ENCODE peak calls at places on chromosomes 12 and 14, in four cellular contexts. A is AG10803; D is K562; N is stimulated activated CD8-positive, alpha-beta memory T cell treated with anti-CD3 and anti-CD28 coated beads, Interleukin-4, amount 100 ng/mL, for 1 hour. Y is an unnamed sample.

GRCh38 chr12:27142102-27142721 is 59.8 kb upstream of the C12orf71 start:
- DNase-seq in N (no peak), D (peak), A (peak), Y (peak)

GRCh38 chr12:32920506-32921085 is 24.0 kb upstream of the PKP2 start:
- DNase-seq in A (no peak), D (no peak), N (no peak), Y (no peak)

GRCh38 chr12:57236925-57237652 is 7.6 kb downstream of the SHMT2 start:
- DNase-seq in A (peak), D (no peak), N (no peak), Y (no peak)

GRCh38 chr14:101254805-101255764 is 306.2 kb upstream of the DIO3 start:
- DNase-seq in D (no peak), N (no peak), A (no peak), Y (no peak)

GRCh38 chr12:111295176-111295575 is 73.7 kb downstream of the PHETA1 start:
- DNase-seq in A (no peak), D (no peak), N (no peak), Y (no peak)

GRCh38 chr12:46459111-46459510 is 86.5 kb upstream of the SLC38A2 start:
- DNase-seq in D (no peak), N (no peak), A (peak), Y (no peak)

GRCh38 chr14:51269634-51270033 is 29.6 kb downstream of the TMX1 start:
- DNase-seq in A (peak), N (no peak), D (no peak), Y (no peak)

GRCh38 chr12:65892905-65893304 is 68.6 kb downstream of the HMGA2 start:
- DNase-seq in D (no peak), N (no peak), A (peak), Y (peak)

GRCh38 chr14:104505085-104506074 is 74.2 kb upstream of the C14orf180 start:
- DNase-seq in D (no peak), A (no peak), N (no peak), Y (no peak)

GRCh38 chr12:78530065-78530765 is 334.4 kb upstream of the SYT1 start:
- DNase-seq in D (no peak), A (peak), N (no peak), Y (peak)

GRCh38 chr12:127559349-127560040 is 707.5 kb upstream of the TMEM132C start:
- DNase-seq in N (no peak), A (peak), D (peak), Y (peak)

GRCh38 chr12:1836854-1837411 is 16.6 kb downstream of the LRTM2 start:
- DNase-seq in A (no peak), N (no peak), D (no peak), Y (no peak)

GRCh38 chr14:96320605-96321004 is 42.5 kb downstream of the ATG2B start:
- DNase-seq in D (no peak), N (no peak), A (no peak), Y (no peak)

GRCh38 chr12:80064951-80065350 is 34.4 kb upstream of the OTOGL start:
- DNase-seq in D (no peak), N (no peak), A (no peak), Y (no peak)

GRCh38 chr12:22256076-22256475 is 78.4 kb downstream of the ST8SIA1 start:
- DNase-seq in D (no peak), A (no peak), N (no peak), Y (no peak)

GRCh38 chr14:103157969-103158368 is 34.7 kb downstream of the TNFAIP2 start:
- DNase-seq in D (no peak), A (no peak), N (no peak), Y (no peak)

GRCh38 chr12:8687846-8688601 is 9.8 kb upstream of the RIMKLB start:
- DNase-seq in A (peak), N (no peak), D (no peak), Y (peak)

Y was measured in HS-5.